ENCODE peak calls at places on chromosomes 1 and 21, in five cellular contexts. One of them, this sample, is unnamed.
A peak's percentile ranks its signal among the peaks of the same experiment; 100 is the strongest.

GRCh38 chr1:99969260-99969728 is 502 bp upstream of the SLC35A3 start:
- DNase-seq in adrenal gland: no peak
- DNase-seq in esophagus squamous epithelium: no peak
- DNase-seq in heart left ventricle: no peak
- DNase-seq in endothelial cell of umbilical vein: no peak
- DNase-seq in this sample: no peak

GRCh38 chr1:3625151-3625907 is 514 bp downstream of the TPRG1L start:
- DNase-seq in adrenal gland: peak; percentile 85
- DNase-seq in esophagus squamous epithelium: no peak
- DNase-seq in heart left ventricle: peak; percentile 56
- DNase-seq in endothelial cell of umbilical vein: peak; percentile 71
- DNase-seq in this sample: peak; percentile 88

GRCh38 chr1:186903374-186904129 is 74.8 kb downstream of the PLA2G4A start:
- DNase-seq in adrenal gland: no peak
- DNase-seq in esophagus squamous epithelium: no peak
- DNase-seq in heart left ventricle: no peak
- DNase-seq in endothelial cell of umbilical vein: no peak
- DNase-seq in this sample: no peak

GRCh38 chr1:67722292-67722944 is 37.4 kb downstream of the GADD45A start:
- DNase-seq in adrenal gland: no peak
- DNase-seq in esophagus squamous epithelium: no peak
- DNase-seq in heart left ventricle: no peak
- DNase-seq in endothelial cell of umbilical vein: no peak
- DNase-seq in this sample: no peak

GRCh38 chr1:172723251-172723650 is 64.3 kb downstream of the FASLG start:
- DNase-seq in adrenal gland: no peak
- DNase-seq in esophagus squamous epithelium: no peak
- DNase-seq in heart left ventricle: no peak
- DNase-seq in endothelial cell of umbilical vein: no peak
- DNase-seq in this sample: no peak

GRCh38 chr1:218366322-218367052 is 21.4 kb downstream of the TGFB2 start:
- DNase-seq in adrenal gland: no peak
- DNase-seq in esophagus squamous epithelium: no peak
- DNase-seq in heart left ventricle: no peak
- DNase-seq in endothelial cell of umbilical vein: no peak
- DNase-seq in this sample: no peak

GRCh38 chr1:186535388-186536133 is 74.6 kb upstream of the PDC start:
- DNase-seq in adrenal gland: no peak
- DNase-seq in esophagus squamous epithelium: no peak
- DNase-seq in heart left ventricle: no peak
- DNase-seq in endothelial cell of umbilical vein: peak; percentile 96
- DNase-seq in this sample: no peak

GRCh38 chr1:60388092-60388987 is 314.8 kb upstream of the C1orf87 start:
- DNase-seq in adrenal gland: peak; percentile 51
- DNase-seq in esophagus squamous epithelium: no peak
- DNase-seq in heart left ventricle: peak; percentile 32
- DNase-seq in endothelial cell of umbilical vein: peak; percentile 28
- DNase-seq in this sample: no peak

GRCh38 chr1:955439-955838 is 3.6 kb downstream of the NOC2L start:
- DNase-seq in adrenal gland: no peak
- DNase-seq in esophagus squamous epithelium: no peak
- DNase-seq in heart left ventricle: no peak
- DNase-seq in endothelial cell of umbilical vein: no peak
- DNase-seq in this sample: no peak

GRCh38 chr1:223684488-223684792 is 18.9 kb upstream of the CAPN8 start:
- DNase-seq in adrenal gland: no peak
- DNase-seq in esophagus squamous epithelium: no peak
- DNase-seq in heart left ventricle: no peak
- DNase-seq in endothelial cell of umbilical vein: no peak
- DNase-seq in this sample: no peak

GRCh38 chr21:45319461-45320211 is 31.9 kb upstream of the POFUT2 start:
- DNase-seq in adrenal gland: peak; percentile 75
- DNase-seq in esophagus squamous epithelium: no peak
- DNase-seq in heart left ventricle: peak; percentile 90
- DNase-seq in endothelial cell of umbilical vein: peak; percentile 85
- DNase-seq in this sample: no peak

DNA sequence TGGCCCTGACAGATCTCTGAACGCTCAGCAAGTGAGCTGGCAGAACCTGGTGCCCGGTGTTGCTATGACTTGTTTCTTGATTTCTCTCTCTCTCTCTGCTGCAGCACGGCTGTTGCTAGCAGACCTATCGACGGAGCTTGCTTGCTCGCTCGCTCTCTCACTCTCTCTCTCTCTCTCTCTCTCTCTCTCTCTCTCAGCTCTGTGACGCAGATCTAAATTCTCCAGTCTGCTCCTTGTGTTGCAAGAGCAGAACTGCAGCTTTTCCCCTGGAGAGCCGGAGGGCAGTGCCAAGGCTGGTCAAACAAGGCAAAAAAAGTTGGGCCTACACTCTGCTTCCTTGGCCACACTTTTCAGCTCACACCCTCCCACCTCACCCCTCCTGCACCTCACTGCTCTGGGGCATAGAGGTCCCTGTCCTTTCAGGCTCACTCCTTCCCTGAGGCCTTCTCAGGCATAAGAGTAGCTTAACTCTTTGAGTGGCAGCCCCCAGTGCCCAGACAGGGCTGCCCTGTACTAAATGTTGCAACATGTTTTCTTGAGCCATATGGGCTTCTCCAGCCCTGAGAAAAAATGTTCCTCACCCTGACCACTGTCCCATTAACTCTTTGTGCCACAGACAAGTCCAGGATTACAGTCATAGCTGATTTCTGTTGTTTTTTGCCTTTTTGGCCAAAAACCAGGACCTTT is 72.2 kb downstream of the CD46 start:
- DNase-seq in adrenal gland: peak; percentile 97
- DNase-seq in esophagus squamous epithelium: peak; percentile 30
- DNase-seq in heart left ventricle: peak; percentile 90
- DNase-seq in endothelial cell of umbilical vein: peak; percentile 83
- DNase-seq in this sample: peak; percentile 86
- TF ChIP-seq POLR2A in adrenal gland: peak; percentile 97
- TF ChIP-seq POLR2A in esophagus squamous epithelium: peak; percentile 87
- TF ChIP-seq POLR2A in heart left ventricle: no peak
- TF ChIP-seq POLR2A in endothelial cell of umbilical vein: no peak
- TF ChIP-seq POLR2A in this sample: peak; percentile 74

GRCh38 chr1:19815801-19816736 is 986 bp upstream of the RNF186 start:
- DNase-seq in adrenal gland: peak; percentile 61
- DNase-seq in esophagus squamous epithelium: no peak
- DNase-seq in heart left ventricle: no peak
- DNase-seq in endothelial cell of umbilical vein: no peak
- DNase-seq in this sample: no peak
- TF ChIP-seq POLR2A in adrenal gland: no peak
- TF ChIP-seq POLR2A in esophagus squamous epithelium: no peak
- TF ChIP-seq POLR2A in heart left ventricle: no peak
- TF ChIP-seq POLR2A in endothelial cell of umbilical vein: no peak
- TF ChIP-seq POLR2A in this sample: no peak

GRCh38 chr1:111777301-111777700 is 21.6 kb downstream of the DDX20 start:
- DNase-seq in adrenal gland: no peak
- DNase-seq in esophagus squamous epithelium: no peak
- DNase-seq in heart left ventricle: no peak
- DNase-seq in endothelial cell of umbilical vein: no peak
- DNase-seq in this sample: no peak

GRCh38 chr1:111776861-111777260 is 21.2 kb downstream of the DDX20 start:
- DNase-seq in adrenal gland: no peak
- DNase-seq in esophagus squamous epithelium: no peak
- DNase-seq in heart left ventricle: no peak
- DNase-seq in endothelial cell of umbilical vein: no peak
- DNase-seq in this sample: no peak

GRCh38 chr1:111779546-111779945 is 23.8 kb downstream of the DDX20 start:
- DNase-seq in adrenal gland: no peak
- DNase-seq in esophagus squamous epithelium: no peak
- DNase-seq in heart left ventricle: no peak
- DNase-seq in endothelial cell of umbilical vein: no peak
- DNase-seq in this sample: no peak

GRCh38 chr1:111778541-111779051 is 22.9 kb downstream of the DDX20 start:
- DNase-seq in adrenal gland: no peak
- DNase-seq in esophagus squamous epithelium: no peak
- DNase-seq in heart left ventricle: no peak
- DNase-seq in endothelial cell of umbilical vein: no peak
- DNase-seq in this sample: no peak

GRCh38 chr1:111778066-111778465 is 22.4 kb downstream of the DDX20 start:
- DNase-seq in adrenal gland: no peak
- DNase-seq in esophagus squamous epithelium: no peak
- DNase-seq in heart left ventricle: no peak
- DNase-seq in endothelial cell of umbilical vein: no peak
- DNase-seq in this sample: no peak
- TF ChIP-seq POLR2A in adrenal gland: no peak
- TF ChIP-seq POLR2A in esophagus squamous epithelium: no peak
- TF ChIP-seq POLR2A in heart left ventricle: no peak
- TF ChIP-seq POLR2A in endothelial cell of umbilical vein: no peak
- TF ChIP-seq POLR2A in this sample: no peak

DNA sequence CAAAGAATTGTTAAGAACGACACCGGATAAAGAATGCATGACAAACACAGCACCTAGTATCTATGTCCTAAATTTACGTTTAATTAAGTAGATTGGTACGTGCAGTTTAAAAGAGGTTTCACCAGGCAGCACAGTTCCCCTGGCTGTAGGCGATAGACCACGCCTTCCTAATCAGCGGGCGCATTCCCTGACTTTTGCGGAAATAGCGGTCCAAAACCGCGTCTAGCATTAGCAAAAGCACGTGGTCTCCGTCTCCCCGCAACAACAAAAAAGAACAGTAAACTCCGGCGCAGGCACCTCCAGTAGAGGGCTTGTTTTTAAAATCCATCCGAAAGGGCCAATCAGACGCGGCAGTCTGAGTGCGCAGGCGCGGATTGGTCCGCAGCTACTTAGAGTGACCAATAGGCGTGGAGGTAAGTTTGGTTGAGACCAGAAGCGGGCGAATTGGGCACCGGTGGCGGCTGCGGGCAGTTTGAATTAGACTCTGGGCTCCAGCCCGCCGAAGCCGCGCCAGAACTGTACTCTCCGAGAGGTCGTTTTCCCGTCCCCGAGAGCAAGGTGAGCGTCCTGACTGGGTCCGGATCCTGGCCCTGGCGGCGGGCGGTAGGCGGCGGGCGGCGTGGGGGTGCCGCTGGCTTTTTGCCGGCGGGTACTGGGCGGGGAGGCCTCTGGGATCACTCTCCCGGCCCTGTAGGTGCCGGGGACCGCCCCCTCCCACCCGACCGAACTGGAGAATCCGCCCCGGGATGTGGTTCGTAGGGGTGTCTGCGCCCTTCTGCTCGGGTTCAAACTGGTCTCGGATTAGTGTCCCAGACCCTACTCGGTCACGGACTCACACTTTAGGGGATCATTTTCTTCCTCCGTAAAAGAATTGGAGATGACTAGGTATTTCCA is at the start of gene CENPF:
- DNase-seq in adrenal gland: peak; percentile 99
- DNase-seq in esophagus squamous epithelium: peak; percentile 67
- DNase-seq in heart left ventricle: peak; percentile 96
- DNase-seq in endothelial cell of umbilical vein: peak; percentile 99
- DNase-seq in this sample: peak; percentile 99
- TF ChIP-seq POLR2A in adrenal gland: no peak
- TF ChIP-seq POLR2A in esophagus squamous epithelium: no peak
- TF ChIP-seq POLR2A in heart left ventricle: no peak
- TF ChIP-seq POLR2A in endothelial cell of umbilical vein: peak; percentile 59
- TF ChIP-seq POLR2A in this sample: peak; percentile 84

GRCh38 chr1:2213576-2214505 is 14.3 kb upstream of the SKI start:
- DNase-seq in adrenal gland: peak; percentile 92
- DNase-seq in esophagus squamous epithelium: no peak
- DNase-seq in heart left ventricle: peak; percentile 90
- DNase-seq in endothelial cell of umbilical vein: peak; percentile 48
- DNase-seq in this sample: no peak
- TF ChIP-seq POLR2A in adrenal gland: no peak
- TF ChIP-seq POLR2A in esophagus squamous epithelium: no peak
- TF ChIP-seq POLR2A in heart left ventricle: no peak
- TF ChIP-seq POLR2A in endothelial cell of umbilical vein: no peak
- TF ChIP-seq POLR2A in this sample: no peak

This sample was measured in erythroblast.